ENCODE peak calls at places on chromosomes 13 and 19, in four cellular contexts. One of them, this sample, is unnamed.
A peak's percentile ranks its signal among the peaks of the same experiment; 100 is the strongest.

GRCh38 chr19:55172741-55173140 is 6.3 kb upstream of the DNAAF3 start:
- DNase-seq in K562: no peak
- DNase-seq in Panc1: no peak
- DNase-seq in HepG2: no peak
- DNase-seq in this sample: no peak

GRCh38 chr13:95954266-95954665 is 98.9 kb downstream of the UGGT2 start:
- DNase-seq in K562: no peak
- DNase-seq in Panc1: no peak
- DNase-seq in HepG2: no peak
- DNase-seq in this sample: no peak

GRCh38 chr13:114099918-114100445 is 32.4 kb downstream of the RASA3 start:
- DNase-seq in K562: no peak
- DNase-seq in Panc1: no peak
- DNase-seq in HepG2: peak; percentile 15
- DNase-seq in this sample: peak; percentile 42

GRCh38 chr19:17101686-17102628 is 26.4 kb downstream of the MYO9B start:
- DNase-seq in K562: no peak
- DNase-seq in Panc1: no peak
- DNase-seq in HepG2: no peak
- DNase-seq in this sample: no peak

GRCh38 chr13:42345367-42345766 is 73.4 kb downstream of the AKAP11 start:
- DNase-seq in K562: no peak
- DNase-seq in Panc1: no peak
- DNase-seq in HepG2: no peak
- DNase-seq in this sample: no peak

GRCh38 chr19:13640611-13641010 is 123.7 kb upstream of the MRI1 start:
- DNase-seq in K562: no peak
- DNase-seq in Panc1: no peak
- DNase-seq in HepG2: no peak
- DNase-seq in this sample: no peak

GRCh38 chr13:36157475-36157874 is 26.3 kb upstream of the DCLK1 start:
- DNase-seq in K562: no peak
- DNase-seq in Panc1: no peak
- DNase-seq in HepG2: no peak
- DNase-seq in this sample: no peak

GRCh38 chr19:17733127-17733526 is 13.8 kb downstream of the MAP1S start:
- DNase-seq in K562: no peak
- DNase-seq in Panc1: no peak
- DNase-seq in HepG2: no peak
- DNase-seq in this sample: no peak

GRCh38 chr19:46295401-46296308 is 1.2 kb upstream of the HIF3A start:
- DNase-seq in K562: no peak
- DNase-seq in Panc1: no peak
- DNase-seq in HepG2: no peak
- DNase-seq in this sample: no peak

GRCh38 chr13:112812306-112813034 is 122.6 kb downstream of the ATP11A start:
- DNase-seq in K562: no peak
- DNase-seq in Panc1: no peak
- DNase-seq in HepG2: no peak
- DNase-seq in this sample: no peak

GRCh38 chr19:4035582-4035981 is 28.0 kb downstream of the PIAS4 start:
- DNase-seq in K562: no peak
- DNase-seq in Panc1: no peak
- DNase-seq in HepG2: no peak
- DNase-seq in this sample: no peak

GRCh38 chr13:91375119-91375729 is 23.2 kb upstream of the GPC5 start:
- DNase-seq in K562: peak; percentile 69
- DNase-seq in Panc1: peak; percentile 7
- DNase-seq in HepG2: no peak
- DNase-seq in this sample: no peak

GRCh38 chr19:41311613-41312012 is 1.6 kb downstream of the CCDC97 start:
- DNase-seq in K562: no peak
- DNase-seq in Panc1: no peak
- DNase-seq in HepG2: no peak
- DNase-seq in this sample: no peak

GRCh38 chr13:112891477-112892401 is 77.3 kb upstream of the MCF2L start:
- DNase-seq in K562: no peak
- DNase-seq in Panc1: no peak
- DNase-seq in HepG2: no peak
- DNase-seq in this sample: no peak

GRCh38 chr13:34162545-34162936 is 344.6 kb downstream of the RFC3 start:
- DNase-seq in K562: no peak
- DNase-seq in Panc1: no peak
- DNase-seq in HepG2: no peak
- DNase-seq in this sample: no peak

GRCh38 chr19:11295665-11296245 is at the start of gene TSPAN16:
- DNase-seq in K562: no peak
- DNase-seq in Panc1: no peak
- DNase-seq in HepG2: no peak
- DNase-seq in this sample: no peak

DNA sequence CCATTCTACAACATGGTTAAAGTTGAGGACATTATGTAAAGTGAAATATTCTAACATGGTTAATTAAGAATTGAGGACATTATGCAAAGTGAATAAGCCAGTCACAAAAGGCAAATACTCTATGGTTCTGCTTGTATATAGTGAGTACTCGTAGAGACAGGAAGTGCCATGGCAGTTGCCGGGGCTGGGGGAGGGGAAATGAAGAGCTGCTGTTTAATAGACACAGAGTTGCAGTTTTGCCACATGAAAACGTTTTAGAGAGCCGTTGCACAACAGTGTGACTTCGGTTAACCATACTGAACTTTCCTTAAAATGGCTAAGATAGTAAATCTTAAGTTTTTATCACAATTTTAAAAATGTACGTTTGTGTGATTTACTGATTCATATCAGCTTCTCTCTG is 176.9 kb downstream of the SHISA2 start:
- DNase-seq in K562: no peak
- DNase-seq in Panc1: no peak
- DNase-seq in HepG2: no peak
- DNase-seq in this sample: no peak
- TF ChIP-seq TCF7L2 in K562: no peak
- TF ChIP-seq TCF7L2 in Panc1: no peak
- TF ChIP-seq TCF7L2 in HepG2: no peak
- TF ChIP-seq TCF7L2 in this sample: no peak

DNA sequence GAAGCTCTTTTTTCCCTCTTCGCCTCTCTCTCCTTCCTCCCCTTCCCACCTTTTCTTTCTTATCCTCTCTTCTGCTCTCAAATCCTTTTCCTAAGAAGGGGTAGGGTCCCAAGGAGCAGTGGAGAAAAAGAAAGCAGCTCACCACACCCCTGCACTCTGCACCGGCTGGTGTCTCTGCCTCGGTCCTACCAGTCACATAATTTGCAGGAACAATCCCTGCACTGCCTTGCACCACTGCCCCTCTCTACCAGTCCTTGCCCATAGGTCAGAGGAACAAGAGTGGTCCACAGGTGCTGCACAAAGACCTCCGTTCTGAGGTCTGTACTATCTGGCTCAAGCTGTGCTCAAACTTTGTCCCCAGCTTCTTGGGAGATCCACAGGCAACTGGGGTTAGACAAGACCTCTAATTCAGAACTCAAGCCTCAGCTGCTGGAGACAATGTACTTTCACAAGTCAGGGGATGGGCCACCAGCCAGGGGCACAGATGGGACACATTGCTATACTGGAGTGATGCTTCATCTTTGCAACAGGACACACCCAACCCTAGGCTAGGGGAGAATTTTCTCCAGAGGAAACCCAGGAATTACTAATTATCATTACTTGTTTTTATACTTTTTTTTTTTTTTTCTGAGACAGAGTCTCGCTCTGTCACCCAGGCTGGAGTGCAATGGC is 125.4 kb upstream of the ZNF507 start:
- DNase-seq in K562: no peak
- DNase-seq in Panc1: no peak
- DNase-seq in HepG2: no peak
- DNase-seq in this sample: no peak
- H3K4me1 ChIP-seq in K562: no peaks in the 10 kb centered on the region
- H3K4me1 ChIP-seq in Panc1: no peaks in the 10 kb centered on the region
- H3K4me1 ChIP-seq in HepG2: no peaks in the 10 kb centered on the region
- H3K4me1 ChIP-seq in this sample: no peaks in the 10 kb centered on the region

DNA sequence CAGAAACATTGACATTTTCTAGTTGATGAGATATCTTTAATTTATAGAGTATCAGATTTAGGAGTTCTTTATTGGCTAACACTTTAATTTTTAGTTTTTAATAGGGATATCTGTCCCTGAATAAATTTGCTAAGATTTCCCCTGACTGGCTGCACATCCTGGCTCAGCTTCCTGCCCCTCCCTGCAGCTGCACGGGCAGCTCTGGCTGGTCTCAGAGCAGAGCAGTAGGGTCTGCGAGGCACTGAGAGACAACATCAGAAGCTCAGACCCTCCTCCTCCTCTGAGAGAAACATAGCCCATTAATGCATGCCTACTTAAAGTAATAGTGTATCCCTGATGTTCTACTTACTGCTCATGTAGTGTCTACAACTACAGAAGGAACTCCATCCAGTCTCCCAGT is 139.2 kb downstream of the TNFSF13B start:
- DNase-seq in K562: no peak
- DNase-seq in Panc1: no peak
- DNase-seq in HepG2: no peak
- DNase-seq in this sample: no peak
- TF ChIP-seq TCF7L2 in K562: no peak
- TF ChIP-seq TCF7L2 in Panc1: no peak
- TF ChIP-seq TCF7L2 in HepG2: no peak
- TF ChIP-seq TCF7L2 in this sample: no peak

DNA sequence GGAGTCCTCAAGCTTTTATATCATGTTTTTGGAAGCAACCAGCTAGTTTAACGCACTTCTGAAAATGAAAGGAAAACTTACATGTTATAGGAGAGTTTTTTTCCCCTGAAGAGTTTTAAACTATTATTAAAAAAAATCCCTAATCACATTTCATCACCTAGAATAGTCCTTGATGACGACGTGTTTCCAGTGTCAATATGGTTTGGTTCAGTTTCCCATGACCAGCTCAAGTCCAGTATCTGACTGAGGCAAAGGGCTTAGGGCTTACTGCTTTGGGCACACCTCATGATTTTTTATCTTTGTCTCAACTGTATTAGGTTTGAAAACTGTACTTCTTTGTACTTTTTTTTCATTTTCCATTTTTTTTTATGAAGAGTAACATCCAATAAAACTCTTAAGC is 36.1 kb downstream of the URI1 start:
- DNase-seq in K562: no peak
- DNase-seq in Panc1: no peak
- DNase-seq in HepG2: no peak
- DNase-seq in this sample: no peak
- H3K4me1 ChIP-seq in K562: no peaks in the 10 kb centered on the region
- H3K4me1 ChIP-seq in Panc1: no peaks in the 10 kb centered on the region
- H3K4me1 ChIP-seq in HepG2: no peaks in the 10 kb centered on the region
- H3K4me1 ChIP-seq in this sample: no peaks in the 10 kb centered on the region

DNA sequence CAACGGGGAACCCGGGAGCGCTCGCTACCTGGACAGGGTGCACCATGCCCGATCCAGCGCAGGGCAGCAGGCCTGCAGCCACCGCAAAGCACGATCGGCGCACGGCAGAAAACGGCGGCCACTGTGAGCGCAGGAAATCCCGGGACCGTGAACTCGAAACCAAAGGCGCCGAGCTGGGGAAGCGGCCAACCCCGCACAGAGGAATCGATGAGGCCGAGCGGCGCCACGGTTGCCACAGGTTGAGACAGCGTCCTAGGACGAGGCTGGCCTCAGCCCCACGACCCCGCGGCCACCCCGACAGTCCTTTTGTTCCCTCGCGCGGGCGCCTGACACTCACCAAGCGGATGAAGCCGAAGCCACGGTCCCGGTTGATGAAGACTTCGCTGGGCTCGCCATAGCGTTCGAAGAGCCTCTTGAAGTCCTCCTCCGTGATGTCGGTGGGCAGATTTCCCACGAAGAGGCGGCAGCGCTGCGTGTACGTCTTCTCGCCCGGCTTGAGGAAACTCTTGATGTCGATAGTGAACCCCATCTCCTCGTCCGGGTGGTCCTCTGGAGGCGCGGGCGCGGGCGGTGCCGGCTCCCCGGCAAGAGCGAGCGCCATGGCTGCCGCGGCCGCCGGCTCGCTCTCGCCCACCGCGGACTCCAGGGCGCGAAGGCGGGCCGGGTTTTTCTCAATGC is 557 bp downstream of the PSPC1 start:
- DNase-seq in K562: peak; percentile 37
- DNase-seq in Panc1: no peak
- DNase-seq in HepG2: no peak
- DNase-seq in this sample: no peak
- TF ChIP-seq TCF7L2 in K562: no peak
- TF ChIP-seq TCF7L2 in Panc1: no peak
- TF ChIP-seq TCF7L2 in HepG2: no peak
- TF ChIP-seq TCF7L2 in this sample: no peak

DNA sequence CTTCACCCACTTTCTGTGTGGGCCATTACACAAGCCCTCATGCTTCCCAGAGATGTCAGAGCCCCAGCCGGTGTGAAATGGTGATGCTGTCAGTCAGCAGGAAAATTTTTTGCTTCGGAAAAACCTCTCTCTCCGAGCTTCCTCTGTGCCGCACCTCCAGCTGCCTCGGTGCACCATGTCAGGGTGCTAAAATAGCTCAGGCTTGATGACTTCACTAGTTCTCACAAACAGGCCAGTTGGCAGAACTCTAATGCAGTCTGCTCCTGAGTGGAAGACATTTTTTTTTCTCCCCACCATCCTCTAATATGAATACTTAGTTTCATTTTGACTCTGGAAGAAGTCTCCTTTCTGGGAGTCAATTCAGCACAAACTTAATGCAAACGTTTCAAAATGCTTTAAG is 71.3 kb downstream of the KLF12 start:
- DNase-seq in K562: no peak
- DNase-seq in Panc1: no peak
- DNase-seq in HepG2: no peak
- DNase-seq in this sample: no peak
- H3K4me1 ChIP-seq in K562: no peaks in the 10 kb centered on the region
- H3K4me1 ChIP-seq in Panc1: no peaks in the 10 kb centered on the region
- H3K4me1 ChIP-seq in HepG2: peaks cover 4% of the 10 kb centered on the region
- H3K4me1 ChIP-seq in this sample: no peaks in the 10 kb centered on the region

This sample was measured in HCT116.